ENCODE peak calls at places on chromosomes 2 and 18, in seven cellular contexts. E, B, Q, P, V, C and X are unnamed samples.

GRCh38 chr2:10654069-10654468 is 35.7 kb downstream of the NOL10 start:
- DNase-seq in B (no peak), E (no peak), P (no peak), Q (no peak), C (no peak), V (no peak), X (peak; percentile 76)

GRCh38 chr2:71844967-71845366 is 302.7 kb downstream of the CYP26B1 start:
- DNase-seq in P (no peak), Q (no peak), B (no peak), V (no peak), C (no peak), E (no peak), X (no peak)

GRCh38 chr18:43680096-43680495 is 402.8 kb upstream of the SYT4 start:
- DNase-seq in Q (no peak), E (no peak), P (no peak), C (no peak), V (no peak), B (no peak), X (no peak)

GRCh38 chr18:41745166-41746049 is 209.6 kb upstream of the PIK3C3 start:
- DNase-seq in V (peak; percentile 47), C (peak; percentile 3), E (peak; percentile 19), Q (no peak), P (peak; percentile 21), B (peak; percentile 71), X (no peak)

GRCh38 chr2:10993001-10993481 is 81.3 kb downstream of the KCNF1 start:
- DNase-seq in E (no peak), B (no peak), Q (no peak), P (no peak), C (no peak), V (no peak), X (no peak)

GRCh38 chr2:14633451-14634211 is 1.1 kb downstream of the LRATD1 start:
- DNase-seq in V (no peak), E (no peak), Q (no peak), B (peak; percentile 44), C (no peak), P (no peak), X (no peak)

GRCh38 chr2:23587330-23587729 is 202.4 kb downstream of the KLHL29 start:
- DNase-seq in B (peak; percentile 56), P (no peak), E (no peak), C (no peak), Q (no peak), V (no peak), X (no peak)

GRCh38 chr2:215973954-215974699 is 39.2 kb downstream of the MREG start:
- DNase-seq in P (no peak), Q (no peak), E (no peak), C (no peak), B (no peak), V (no peak), X (no peak)

GRCh38 chr2:221816566-221816965 is 244.5 kb upstream of the EPHA4 start:
- DNase-seq in P (no peak), C (no peak), Q (no peak), B (no peak), V (no peak), E (no peak), X (no peak)

GRCh38 chr2:201465524-201465971 is 14.0 kb downstream of the STRADB start:
- DNase-seq in V (no peak), C (no peak), Q (no peak), B (no peak), P (no peak), E (no peak), X (no peak)

GRCh38 chr2:237747189-237747588 is 51.4 kb upstream of the RBM44 start:
- DNase-seq in Q (no peak), V (no peak), B (no peak), P (no peak), E (no peak), C (no peak), X (no peak)

GRCh38 chr2:73295751-73296400 is 2.5 kb upstream of the EGR4 start:
- DNase-seq in V (no peak), P (no peak), C (no peak), Q (no peak), B (no peak), E (no peak), X (no peak)

GRCh38 chr2:15561574-15562344 is 625 bp upstream of the NBAS start:
- DNase-seq in P (peak; percentile 14), B (peak; percentile 26), C (peak; percentile 84), Q (no peak), V (no peak), E (no peak), X (no peak)

GRCh38 chr2:135050684-135051083 is 1.4 kb upstream of the RAB3GAP1 start:
- DNase-seq in Q (no peak), E (no peak), C (peak; percentile 72), V (no peak), B (no peak), P (no peak), X (no peak)

GRCh38 chr2:108220942-108221541 is 18.7 kb upstream of the SULT1C3 start:
- DNase-seq in C (no peak), E (no peak), B (no peak), V (no peak), Q (no peak), P (no peak), X (no peak)

GRCh38 chr2:70726947-70727725 is 40.9 kb downstream of the ADD2 start:
- DNase-seq in V (no peak), Q (no peak), B (no peak), P (no peak), E (no peak), C (no peak), X (peak; percentile 4)

DNA sequence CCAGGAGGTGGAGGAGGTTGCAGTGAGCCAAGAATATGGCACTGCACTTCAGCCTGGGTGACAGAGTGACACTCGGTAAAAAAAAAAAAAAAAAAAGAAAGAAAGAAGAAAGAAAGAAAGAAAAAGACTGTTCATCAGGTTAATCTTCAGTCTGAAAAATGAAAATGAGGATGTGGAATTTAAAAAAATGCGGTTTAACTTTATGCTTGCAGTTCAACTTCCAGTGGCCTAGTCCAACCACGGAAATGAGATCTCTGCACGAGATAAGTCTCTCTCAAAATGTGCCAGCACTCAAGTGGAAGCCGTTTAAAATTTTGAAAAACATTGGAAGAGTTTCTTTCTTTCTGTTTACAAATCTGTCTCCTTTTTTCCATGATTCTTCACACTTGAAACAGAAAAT is 112.1 kb downstream of the DOCK10 start:
- DNase-seq in Q (no peak), C (no peak), P (no peak), B (no peak), V (no peak), E (no peak), X (no peak)
- TF ChIP-seq JUND in Q (no peak), C (no peak), P (no peak), B (no peak), V (no peak), E (no peak), X (no peak)

DNA sequence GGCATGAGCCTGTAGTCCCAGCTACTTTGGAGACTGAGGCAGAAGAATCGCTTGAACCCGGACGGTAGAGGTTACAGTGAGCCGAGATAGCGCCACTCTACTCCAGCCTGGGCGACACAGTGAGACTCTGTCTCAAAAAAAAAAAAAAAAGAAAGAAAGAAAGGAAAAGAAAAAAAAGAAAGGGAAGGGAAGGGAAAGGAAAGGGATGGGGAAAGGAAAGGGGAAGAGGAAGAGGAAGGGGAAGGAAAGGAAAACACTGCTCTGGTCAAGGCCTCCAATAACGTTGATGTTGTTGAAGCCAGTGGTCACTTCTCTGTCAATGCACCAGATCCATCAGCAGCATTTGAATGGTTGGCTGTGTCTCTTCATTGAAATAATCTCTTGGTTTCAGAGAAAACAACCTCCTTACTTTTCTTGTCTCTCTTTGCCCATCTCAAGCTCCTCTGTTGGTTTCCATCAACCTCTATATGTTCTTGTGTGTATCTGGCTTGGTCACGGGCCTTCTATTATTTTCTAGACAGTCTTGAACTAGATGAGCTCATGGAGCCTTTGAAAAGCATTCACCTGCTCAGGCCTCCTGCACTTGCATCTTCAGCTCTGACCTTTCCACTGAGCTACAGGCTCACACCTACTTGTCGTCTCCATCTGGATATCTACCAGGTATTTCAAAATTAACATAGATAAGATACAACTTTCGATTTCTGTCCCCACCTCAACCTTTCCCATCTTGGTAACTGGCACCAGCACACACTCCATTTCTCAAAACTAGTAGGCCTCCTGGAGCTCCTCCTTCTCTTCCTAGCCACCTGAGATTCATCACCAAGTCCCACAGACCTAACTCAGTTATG is 69.4 kb upstream of the LAPTM4A start:
- DNase-seq in V (no peak), C (no peak), B (no peak), E (no peak), Q (no peak), P (no peak), X (no peak)
- TF ChIP-seq JUND in V (no peak), C (no peak), B (no peak), E (no peak), Q (no peak), P (no peak), X (no peak)

DNA sequence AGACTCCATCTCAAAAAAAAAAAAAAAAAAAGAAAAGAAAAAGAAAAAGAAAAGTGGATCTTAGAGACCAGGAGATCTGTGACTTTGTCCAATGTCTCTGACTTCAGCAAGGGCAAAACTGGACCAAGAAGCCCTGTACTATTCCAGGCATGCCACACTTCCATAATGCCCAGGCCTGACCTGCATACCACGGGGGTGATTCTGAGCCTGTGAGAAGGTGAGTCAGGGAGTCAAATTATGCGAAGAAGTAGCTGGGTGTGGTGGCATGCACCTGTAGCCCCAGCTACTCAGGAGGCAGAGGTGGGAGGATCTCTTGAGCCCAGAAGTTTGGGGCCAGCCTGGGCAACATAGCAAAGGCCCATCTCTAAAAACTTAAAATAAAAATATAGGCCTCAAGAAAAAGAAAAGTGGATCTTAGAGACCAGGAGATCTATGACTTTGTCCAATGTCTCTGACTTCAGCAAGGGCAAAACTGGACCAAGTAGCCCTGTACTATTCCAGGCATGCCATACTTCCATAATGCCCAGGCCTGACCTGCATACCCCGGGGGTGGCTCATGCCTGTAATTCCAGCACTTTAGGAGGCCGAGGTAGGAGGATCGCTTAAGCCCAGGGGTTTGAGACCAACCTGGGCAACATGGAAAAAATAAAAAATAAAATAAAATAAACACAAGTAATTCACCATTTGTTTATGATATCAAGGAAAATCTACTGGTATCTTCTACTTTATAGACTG is 12.2 kb upstream of the PUM2 start:
- DNase-seq in V (no peak), P (no peak), B (no peak), Q (no peak), E (no peak), C (no peak), X (no peak)
- TF ChIP-seq JUND in V (no peak), P (no peak), B (no peak), Q (no peak), E (no peak), C (no peak), X (no peak)

DNA sequence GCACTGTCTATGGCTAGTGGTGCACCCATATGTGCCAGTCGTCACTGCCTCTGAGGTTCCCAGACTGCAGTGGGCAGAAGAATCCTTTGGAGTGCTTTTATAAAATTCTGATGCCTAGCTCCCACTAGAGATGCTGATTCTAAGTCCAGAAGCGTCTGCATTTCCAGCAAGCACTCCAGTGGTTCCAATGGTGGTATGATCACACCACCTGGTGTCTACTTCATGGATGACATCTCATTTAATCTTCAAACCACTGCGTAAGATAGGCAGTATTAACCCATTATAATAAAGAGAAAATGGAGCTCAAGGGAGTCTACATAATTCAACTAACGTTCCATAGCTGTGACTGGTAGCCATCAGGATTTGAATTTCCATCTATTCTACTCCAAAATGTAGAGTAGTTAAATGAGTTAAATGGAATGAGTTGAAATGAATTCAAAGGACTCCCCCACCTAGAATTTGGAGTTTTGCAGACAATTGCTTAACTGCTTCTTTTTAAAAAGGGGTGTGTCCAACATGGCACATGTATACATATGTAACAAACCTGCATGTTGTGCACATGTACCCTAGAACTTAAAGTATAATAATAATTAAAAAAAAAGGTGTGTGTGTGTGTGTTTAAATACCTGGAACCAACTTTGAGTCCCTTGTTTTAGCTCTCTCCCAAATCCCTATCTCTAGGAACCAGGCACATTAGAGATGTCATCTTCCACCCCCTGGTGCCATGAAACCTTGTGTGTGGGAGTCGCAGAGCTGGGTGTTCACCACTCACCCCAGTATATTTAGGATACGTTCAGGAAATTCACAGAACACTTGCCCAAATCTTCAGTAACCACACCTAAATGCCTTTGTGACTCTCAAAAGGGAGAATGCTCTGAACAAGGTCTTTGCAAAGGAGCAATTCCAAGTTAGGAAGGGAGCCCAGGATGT is 14.1 kb downstream of the LAMA3 start:
- DNase-seq in E (no peak), B (peak; percentile 67), V (no peak), Q (no peak), C (peak; percentile 51), P (peak; percentile 50), X (peak; percentile 71)
- TF ChIP-seq JUND in E (no peak), B (no peak), V (no peak), Q (no peak), C (no peak), P (no peak), X (no peak)